ENCODE peak calls at places on chromosomes 3 and 15, in seven cellular contexts. Y, T, P, V, F, J and H are unnamed samples.

GRCh38 chr3:14242490-14243311 is 64.1 kb downstream of the LSM3 start:
- DNase-seq in Y (no peak), T (no peak), P (no peak), V (no peak), F (no peak), J (no peak), H (no peak)

GRCh38 chr3:182979103-182979697 is 1.1 kb downstream of the DCUN1D1 start:
- DNase-seq in Y (no peak), T (no peak), P (no peak), V (no peak), F (no peak), J (no peak), H (peak)

GRCh38 chr3:159775372-159775961 is 213.2 kb upstream of the IL12A start:
- DNase-seq in Y (no peak), T (no peak), P (peak), V (no peak), F (no peak), J (peak), H (no peak)

GRCh38 chr15:39669671-39670070 is 88.8 kb downstream of the THBS1 start:
- DNase-seq in Y (no peak), T (no peak), P (no peak), V (no peak), F (peak), J (no peak), H (no peak)

GRCh38 chr3:179806177-179806576 is 153.3 kb downstream of the USP13 start:
- DNase-seq in Y (no peak), T (no peak), P (no peak), V (no peak), F (no peak), J (no peak), H (no peak)

GRCh38 chr3:15500107-15500724 is 21.3 kb downstream of the COLQ start:
- DNase-seq in Y (no peak), T (no peak), P (no peak), V (no peak), F (no peak), J (no peak), H (no peak)

GRCh38 chr3:33186524-33187367 is 31.9 kb downstream of the SUSD5 start:
- DNase-seq in Y (no peak), T (no peak), P (no peak), V (no peak), F (no peak), J (peak), H (no peak)

GRCh38 chr3:171788546-171789351 is 21.5 kb downstream of the PLD1 start:
- DNase-seq in Y (no peak), T (no peak), P (no peak), V (no peak), F (no peak), J (peak), H (no peak)

GRCh38 chr15:80584561-80584964 is 110.5 kb upstream of the ABHD17C start:
- DNase-seq in Y (no peak), T (no peak), P (no peak), V (no peak), F (no peak), J (no peak), H (no peak)

GRCh38 chr15:31098491-31098917 is 3.0 kb downstream of the TRPM1 start:
- DNase-seq in Y (no peak), T (no peak), P (no peak), V (no peak), F (no peak), J (no peak), H (no peak)

GRCh38 chr15:35663956-35664355 is 118.0 kb upstream of the DPH6 start:
- DNase-seq in Y (no peak), T (no peak), P (no peak), V (no peak), F (no peak), J (no peak), H (no peak)

GRCh38 chr15:95169701-95170459 is 938.5 kb downstream of the MCTP2 start:
- DNase-seq in Y (no peak), T (no peak), P (no peak), V (no peak), F (no peak), J (peak), H (no peak)

GRCh38 chr3:45896956-45897355 is 10.6 kb downstream of the CCR9 start:
- DNase-seq in Y (no peak), T (no peak), P (no peak), V (no peak), F (no peak), J (peak), H (no peak)

GRCh38 chr3:144770813-144771400 is 799.3 kb downstream of the DIPK2A start:
- DNase-seq in Y (no peak), T (no peak), P (peak), V (no peak), F (peak), J (no peak), H (no peak)

GRCh38 chr15:77869021-77869895 is 208.3 kb downstream of the TBC1D2B start:
- DNase-seq in Y (no peak), T (no peak), P (no peak), V (no peak), F (no peak), J (peak), H (no peak)

GRCh38 chr3:160003520-160004128 is 15.0 kb downstream of the IL12A start:
- DNase-seq in Y (no peak), T (no peak), P (peak), V (no peak), F (peak), J (peak), H (no peak)

GRCh38 chr3:184663756-184664155 is 48.1 kb downstream of the MAGEF1 start:
- DNase-seq in Y (no peak), T (no peak), P (no peak), V (no peak), F (no peak), J (peak), H (no peak)

GRCh38 chr3:11568503-11569155 is 75.1 kb downstream of the VGLL4 start:
- DNase-seq in Y (no peak), T (no peak), P (no peak), V (no peak), F (no peak), J (peak), H (no peak)

GRCh38 chr3:43926073-43926472 is 235.3 kb downstream of the ABHD5 start:
- DNase-seq in Y (no peak), T (no peak), P (no peak), V (no peak), F (no peak), J (no peak), H (no peak)

GRCh38 chr3:172703966-172704365 is 6.9 kb downstream of the NCEH1 start:
- DNase-seq in Y (no peak), T (no peak), P (no peak), V (no peak), F (no peak), J (no peak), H (no peak)

GRCh38 chr3:32254268-32254667 is 15.8 kb downstream of the CMTM8 start:
- DNase-seq in Y (no peak), T (no peak), P (no peak), V (no peak), F (no peak), J (no peak), H (no peak)

GRCh38 chr15:63374686-63375520 is 6.7 kb downstream of the CA12 start:
- DNase-seq in Y (no peak), T (no peak), P (no peak), V (no peak), F (peak), J (peak), H (no peak)

GRCh38 chr15:93974804-93975481 is 256.4 kb upstream of the MCTP2 start:
- DNase-seq in Y (no peak), T (no peak), P (peak), V (no peak), F (no peak), J (peak), H (no peak)

GRCh38 chr15:87952736-87953135 is 303.8 kb downstream of the NTRK3 start:
- DNase-seq in Y (no peak), T (no peak), P (no peak), V (no peak), F (no peak), J (no peak), H (no peak)

GRCh38 chr3:123096701-123097100 is 29.9 kb downstream of the PDIA5 start:
- DNase-seq in Y (no peak), T (no peak), P (no peak), V (no peak), F (peak), J (peak), H (no peak)

GRCh38 chr3:177137774-177138705 is 59.2 kb downstream of the TBL1XR1 start:
- DNase-seq in Y (no peak), T (no peak), P (no peak), V (no peak), F (no peak), J (no peak), H (no peak)

GRCh38 chr15:92652576-92652966 is 3.0 kb downstream of the FAM174B start:
- DNase-seq in Y (no peak), T (no peak), P (no peak), V (no peak), F (no peak), J (no peak), H (no peak)

GRCh38 chr3:180229113-180229512 is 192.4 kb upstream of the PEX5L start:
- DNase-seq in Y (no peak), T (no peak), P (no peak), V (no peak), F (no peak), J (no peak), H (no peak)

GRCh38 chr3:123947482-123947881 is 13.5 kb downstream of the CCDC14 start:
- DNase-seq in Y (no peak), T (no peak), P (no peak), V (no peak), F (no peak), J (no peak), H (no peak)